ENCODE peak calls at places on chromosomes 1 and 21, in nine cellular contexts. T is esophagus muscularis mucosa, G is prostate gland, M is stomach, U is endothelial cell of umbilical vein, J is HCT116, K is GM23338, I is suprapubic skin, A is upper lobe of left lung. Y is an unnamed sample.
A peak's percentile ranks its signal among the peaks of the same experiment; 100 is the strongest.

GRCh38 chr1:231478386-231478785 is 50.1 kb upstream of the TSNAX start:
- DNase-seq in K (peak; percentile 24), M (no peak), G (no peak), U (no peak), J (no peak), T (no peak), A (no peak), I (no peak), Y (no peak)

GRCh38 chr1:3469104-3469848 is 14.8 kb downstream of the ARHGEF16 start:
- DNase-seq in I (no peak), M (no peak), A (no peak), U (no peak), G (no peak), T (no peak), J (no peak), K (no peak), Y (no peak)

GRCh38 chr1:229191066-229191674 is 79.7 kb upstream of the RAB4A start:
- DNase-seq in G (no peak), K (peak; percentile 82), A (no peak), U (no peak), I (no peak), M (no peak), J (no peak), T (no peak), Y (no peak)

GRCh38 chr1:119893238-119893791 is 3.0 kb downstream of the ADAM30 start:
- DNase-seq in K (no peak), J (no peak), T (no peak), M (no peak), G (no peak), I (no peak), U (no peak), A (no peak), Y (no peak)

GRCh38 chr1:167669209-167670139 is 39.4 kb downstream of the RCSD1 start:
- DNase-seq in K (no peak), G (no peak), I (no peak), J (no peak), M (no peak), U (no peak), T (no peak), A (no peak), Y (no peak)

GRCh38 chr1:7248828-7249227 is 463.6 kb downstream of the CAMTA1 start:
- DNase-seq in A (no peak), K (no peak), G (no peak), I (no peak), M (no peak), J (no peak), U (no peak), T (peak; percentile 68), Y (peak; percentile 43)

GRCh38 chr1:22053861-22054770 is 1.6 kb downstream of the CDC42 start:
- DNase-seq in G (no peak), T (no peak), A (no peak), I (peak; percentile 32), K (no peak), U (no peak), M (no peak), J (no peak), Y (no peak)

GRCh38 chr21:18832950-18833349 is 429.4 kb upstream of the TMPRSS15 start:
- DNase-seq in I (no peak), M (no peak), K (no peak), U (peak; percentile 46), T (no peak), J (no peak), A (no peak), G (no peak), Y (no peak)

GRCh38 chr1:162676087-162676486 is 43.8 kb downstream of the DDR2 start:
- DNase-seq in K (no peak), J (no peak), M (no peak), I (no peak), A (no peak), U (peak; percentile 69), T (no peak), G (peak; percentile 47), Y (no peak)

GRCh38 chr1:153506386-153506785 is 29.4 kb downstream of the S100A6 start:
- DNase-seq in M (no peak), G (no peak), K (no peak), U (no peak), J (no peak), I (no peak), T (no peak), A (no peak), Y (no peak)

GRCh38 chr21:36059823-36060158 is 535 bp downstream of the SETD4 start:
- DNase-seq in G (peak; percentile 14), I (no peak), T (no peak), K (no peak), M (peak; percentile 30), J (no peak), U (no peak), A (peak; percentile 59), Y (no peak)

GRCh38 chr1:16458801-16459200 is 18.3 kb downstream of the NECAP2 start:
- DNase-seq in A (no peak), M (no peak), U (no peak), K (no peak), G (no peak), J (no peak), I (no peak), T (no peak), Y (no peak)

GRCh38 chr21:28636988-28637691 is 355.5 kb downstream of the LTN1 start:
- DNase-seq in U (peak; percentile 96), T (no peak), I (no peak), A (no peak), K (no peak), J (no peak), M (no peak), G (no peak), Y (no peak)

GRCh38 chr1:212482006-212482351 is 49.3 kb downstream of the NENF start:
- DNase-seq in J (no peak), A (no peak), G (no peak), M (no peak), T (no peak), K (no peak), U (no peak), I (no peak), Y (no peak)

GRCh38 chr21:41090981-41091380 is 77.0 kb upstream of the BACE2 start:
- DNase-seq in M (no peak), I (no peak), U (no peak), K (no peak), G (no peak), T (no peak), J (no peak), A (peak; percentile 40), Y (no peak)

GRCh38 chr1:226949401-226949800 is 9.3 kb downstream of the COQ8A start:
- DNase-seq in M (no peak), T (no peak), J (no peak), U (no peak), I (no peak), K (no peak), G (no peak), A (no peak), Y (no peak)
- H3K4me1 ChIP-seq in M (peaks cover 63% of the 10 kb centered on the region), T (peaks cover 66% of the 10 kb centered on the region), J (peaks cover 6% of the 10 kb centered on the region), U (no peaks in the 10 kb centered on the region), I (peaks cover 20% of the 10 kb centered on the region), K (peaks cover 7% of the 10 kb centered on the region), G (no peaks in the 10 kb centered on the region), A (peaks cover 3% of the 10 kb centered on the region), Y (peaks cover 32% of the 10 kb centered on the region)

GRCh38 chr1:51875836-51876235 is 2.7 kb downstream of the NRDC start:
- DNase-seq in J (no peak), T (no peak), K (no peak), G (no peak), U (no peak), A (no peak), M (no peak), I (no peak), Y (no peak)
- H3K4me3 ChIP-seq in J (no peak overlapping the region), T (no peak overlapping the region), K (peak overlapping the region; percentile 97), G (no peak overlapping the region), U (no peak overlapping the region), A (no peak overlapping the region), M (no peak overlapping the region), I (no peak overlapping the region), Y (no peak overlapping the region)

GRCh38 chr1:89148259-89148658 is 22.3 kb upstream of the GBP2 start:
- DNase-seq in A (no peak), G (no peak), I (no peak), J (no peak), K (no peak), T (no peak), M (no peak), U (no peak), Y (no peak)

GRCh38 chr1:89151021-89151420 is 24.8 kb downstream of the GBP7 start:
- DNase-seq in K (no peak), G (no peak), I (no peak), A (no peak), J (no peak), M (no peak), U (no peak), T (no peak), Y (no peak)

GRCh38 chr1:89149976-89150375 is 24.1 kb upstream of the GBP2 start:
- DNase-seq in U (no peak), G (no peak), K (no peak), A (no peak), I (no peak), T (no peak), M (no peak), J (no peak), Y (no peak)

GRCh38 chr1:89147707-89148106 is 21.8 kb upstream of the GBP2 start:
- DNase-seq in T (no peak), U (no peak), A (no peak), G (no peak), M (no peak), I (no peak), J (no peak), K (no peak), Y (no peak)

GRCh38 chr1:89149229-89149628 is 23.3 kb upstream of the GBP2 start:
- DNase-seq in K (peak; percentile 52), M (no peak), I (no peak), J (no peak), U (peak; percentile 14), A (no peak), G (no peak), T (no peak), Y (no peak)
- TF ChIP-seq POLR2AphosphoS5 in K (no peak), M (no peak), I (no peak), J (no peak), U (no peak), A (no peak), G (no peak), T (no peak), Y (no peak)

GRCh38 chr1:2036287-2036686 is 13.9 kb upstream of the PRKCZ start:
- DNase-seq in U (no peak), T (no peak), I (no peak), K (no peak), J (no peak), G (no peak), M (no peak), A (no peak), Y (no peak)

GRCh38 chr1:2031546-2032540 is 12.7 kb downstream of the GABRD start:
- DNase-seq in M (no peak), J (no peak), A (no peak), U (no peak), G (no peak), T (no peak), K (no peak), I (no peak), Y (no peak)

GRCh38 chr1:2030076-2030870 is 11.1 kb downstream of the GABRD start:
- DNase-seq in U (no peak), G (no peak), A (no peak), J (no peak), K (no peak), T (no peak), I (no peak), M (no peak), Y (no peak)

GRCh38 chr1:2032737-2033136 is 13.6 kb downstream of the GABRD start:
- DNase-seq in G (no peak), A (no peak), U (no peak), I (no peak), T (no peak), J (no peak), M (no peak), K (no peak), Y (no peak)

GRCh38 chr1:2033165-2033564 is 14.0 kb downstream of the GABRD start:
- DNase-seq in I (no peak), T (no peak), K (no peak), M (no peak), G (no peak), U (no peak), J (no peak), A (no peak), Y (no peak)
- H3K4me1 ChIP-seq in I (peaks cover 5% of the 10 kb centered on the region), T (no peaks in the 10 kb centered on the region), K (no peaks in the 10 kb centered on the region), M (no peaks in the 10 kb centered on the region), G (no peaks in the 10 kb centered on the region), U (no peaks in the 10 kb centered on the region), J (no peaks in the 10 kb centered on the region), A (no peaks in the 10 kb centered on the region), Y (no peaks in the 10 kb centered on the region)